ENCODE peak calls at places on chromosomes 12 and 14, in seven cellular contexts. One of them, this sample, is unnamed.
A peak's percentile ranks its signal among the peaks of the same experiment; 100 is the strongest.

GRCh38 chr12:51281202-51281924 is 11.1 kb upstream of the SMAGP start:
- DNase-seq in GM19239: no peak
- DNase-seq in NCI-H345: no peak
- DNase-seq in C1 segment of cervical spinal cord: no peak
- DNase-seq in left kidney: no peak
- DNase-seq in NCI-H1417 treated with DMSO at 0.1 percent for 48 hours: no peak
- DNase-seq in hypothalamus: no peak
- DNase-seq in this sample: no peak

GRCh38 chr14:30403791-30404190 is 155.2 kb upstream of the G2E3 start:
- DNase-seq in GM19239: no peak
- DNase-seq in NCI-H345: no peak
- DNase-seq in C1 segment of cervical spinal cord: no peak
- DNase-seq in left kidney: no peak
- DNase-seq in NCI-H1417 treated with DMSO at 0.1 percent for 48 hours: no peak
- DNase-seq in hypothalamus: no peak
- DNase-seq in this sample: no peak

GRCh38 chr14:80634106-80634758 is 307.3 kb downstream of the CEP128 start:
- DNase-seq in GM19239: no peak
- DNase-seq in NCI-H345: peak; percentile 8
- DNase-seq in C1 segment of cervical spinal cord: no peak
- DNase-seq in left kidney: peak; percentile 13
- DNase-seq in NCI-H1417 treated with DMSO at 0.1 percent for 48 hours: no peak
- DNase-seq in hypothalamus: no peak
- DNase-seq in this sample: no peak

GRCh38 chr14:91175802-91176201 is 61.9 kb downstream of the DGLUCY start:
- DNase-seq in GM19239: no peak
- DNase-seq in NCI-H345: no peak
- DNase-seq in C1 segment of cervical spinal cord: no peak
- DNase-seq in left kidney: no peak
- DNase-seq in NCI-H1417 treated with DMSO at 0.1 percent for 48 hours: no peak
- DNase-seq in hypothalamus: no peak
- DNase-seq in this sample: no peak

GRCh38 chr12:22588817-22589216 is 36.2 kb upstream of the ETNK1 start:
- DNase-seq in GM19239: no peak
- DNase-seq in NCI-H345: peak; percentile 23
- DNase-seq in C1 segment of cervical spinal cord: no peak
- DNase-seq in left kidney: no peak
- DNase-seq in NCI-H1417 treated with DMSO at 0.1 percent for 48 hours: peak; percentile 87
- DNase-seq in hypothalamus: no peak
- DNase-seq in this sample: no peak

GRCh38 chr12:128338344-128338743 is 71.4 kb downstream of the TMEM132C start:
- DNase-seq in GM19239: no peak
- DNase-seq in NCI-H345: no peak
- DNase-seq in C1 segment of cervical spinal cord: no peak
- DNase-seq in left kidney: peak; percentile 33
- DNase-seq in NCI-H1417 treated with DMSO at 0.1 percent for 48 hours: no peak
- DNase-seq in hypothalamus: no peak
- DNase-seq in this sample: no peak

GRCh38 chr12:116456307-116456641 is 102.9 kb upstream of the MAP1LC3B2 start:
- DNase-seq in GM19239: no peak
- DNase-seq in NCI-H345: no peak
- DNase-seq in C1 segment of cervical spinal cord: no peak
- DNase-seq in left kidney: no peak
- DNase-seq in NCI-H1417 treated with DMSO at 0.1 percent for 48 hours: no peak
- DNase-seq in hypothalamus: no peak
- DNase-seq in this sample: no peak

GRCh38 chr12:104549820-104550480 is 93.2 kb downstream of the CHST11 start:
- DNase-seq in GM19239: no peak
- DNase-seq in NCI-H345: no peak
- DNase-seq in C1 segment of cervical spinal cord: no peak
- DNase-seq in left kidney: no peak
- DNase-seq in NCI-H1417 treated with DMSO at 0.1 percent for 48 hours: no peak
- DNase-seq in hypothalamus: no peak
- DNase-seq in this sample: no peak

GRCh38 chr12:64181504-64182291 is 40.4 kb downstream of the KICS2 start:
- DNase-seq in GM19239: no peak
- DNase-seq in NCI-H345: peak; percentile 30
- DNase-seq in C1 segment of cervical spinal cord: peak; percentile 15
- DNase-seq in left kidney: peak; percentile 82
- DNase-seq in NCI-H1417 treated with DMSO at 0.1 percent for 48 hours: peak; percentile 22
- DNase-seq in hypothalamus: peak; percentile 19
- DNase-seq in this sample: peak; percentile 44

GRCh38 chr12:127941332-127941731 is 325.6 kb upstream of the TMEM132C start:
- DNase-seq in GM19239: no peak
- DNase-seq in NCI-H345: no peak
- DNase-seq in C1 segment of cervical spinal cord: no peak
- DNase-seq in left kidney: no peak
- DNase-seq in NCI-H1417 treated with DMSO at 0.1 percent for 48 hours: no peak
- DNase-seq in hypothalamus: no peak
- DNase-seq in this sample: no peak

GRCh38 chr14:79480212-79480611 is 731.1 kb downstream of the DIO2 start:
- DNase-seq in GM19239: no peak
- DNase-seq in NCI-H345: no peak
- DNase-seq in C1 segment of cervical spinal cord: no peak
- DNase-seq in left kidney: no peak
- DNase-seq in NCI-H1417 treated with DMSO at 0.1 percent for 48 hours: no peak
- DNase-seq in hypothalamus: no peak
- DNase-seq in this sample: no peak

GRCh38 chr14:56962431-56962830 is 152.2 kb upstream of the OTX2 start:
- DNase-seq in GM19239: no peak
- DNase-seq in NCI-H345: no peak
- DNase-seq in C1 segment of cervical spinal cord: no peak
- DNase-seq in left kidney: no peak
- DNase-seq in NCI-H1417 treated with DMSO at 0.1 percent for 48 hours: no peak
- DNase-seq in hypothalamus: no peak
- DNase-seq in this sample: no peak

GRCh38 chr12:50050410-50051280 is 6.8 kb upstream of the ASIC1 start:
- DNase-seq in GM19239: no peak
- DNase-seq in NCI-H345: no peak
- DNase-seq in C1 segment of cervical spinal cord: no peak
- DNase-seq in left kidney: peak; percentile 71
- DNase-seq in NCI-H1417 treated with DMSO at 0.1 percent for 48 hours: no peak
- DNase-seq in hypothalamus: no peak
- DNase-seq in this sample: no peak

GRCh38 chr12:122067966-122068365 is 10.6 kb upstream of the MLXIP start:
- DNase-seq in GM19239: peak; percentile 73
- DNase-seq in NCI-H345: no peak
- DNase-seq in C1 segment of cervical spinal cord: no peak
- DNase-seq in left kidney: peak; percentile 46
- DNase-seq in NCI-H1417 treated with DMSO at 0.1 percent for 48 hours: no peak
- DNase-seq in hypothalamus: no peak
- DNase-seq in this sample: no peak

GRCh38 chr12:6047249-6048227 is 76.9 kb downstream of the VWF start:
- DNase-seq in GM19239: no peak
- DNase-seq in NCI-H345: peak; percentile 17
- DNase-seq in C1 segment of cervical spinal cord: no peak
- DNase-seq in left kidney: no peak
- DNase-seq in NCI-H1417 treated with DMSO at 0.1 percent for 48 hours: no peak
- DNase-seq in hypothalamus: no peak
- DNase-seq in this sample: no peak

GRCh38 chr12:95118788-95119179 is 45.4 kb upstream of the NR2C1 start:
- DNase-seq in GM19239: no peak
- DNase-seq in NCI-H345: no peak
- DNase-seq in C1 segment of cervical spinal cord: no peak
- DNase-seq in left kidney: no peak
- DNase-seq in NCI-H1417 treated with DMSO at 0.1 percent for 48 hours: no peak
- DNase-seq in hypothalamus: no peak
- DNase-seq in this sample: no peak

GRCh38 chr14:97337670-97338069 is 540.5 kb downstream of the VRK1 start:
- DNase-seq in GM19239: no peak
- DNase-seq in NCI-H345: no peak
- DNase-seq in C1 segment of cervical spinal cord: no peak
- DNase-seq in left kidney: no peak
- DNase-seq in NCI-H1417 treated with DMSO at 0.1 percent for 48 hours: no peak
- DNase-seq in hypothalamus: no peak
- DNase-seq in this sample: no peak

GRCh38 chr14:87877877-87878276 is 115.1 kb downstream of the GALC start:
- DNase-seq in GM19239: no peak
- DNase-seq in NCI-H345: no peak
- DNase-seq in C1 segment of cervical spinal cord: no peak
- DNase-seq in left kidney: no peak
- DNase-seq in NCI-H1417 treated with DMSO at 0.1 percent for 48 hours: no peak
- DNase-seq in hypothalamus: no peak
- DNase-seq in this sample: no peak

GRCh38 chr12:69254046-69254445 is 14.7 kb downstream of the CPSF6 start:
- DNase-seq in GM19239: peak; percentile 9
- DNase-seq in NCI-H345: peak; percentile 26
- DNase-seq in C1 segment of cervical spinal cord: no peak
- DNase-seq in left kidney: peak; percentile 62
- DNase-seq in NCI-H1417 treated with DMSO at 0.1 percent for 48 hours: no peak
- DNase-seq in hypothalamus: no peak
- DNase-seq in this sample: no peak

GRCh38 chr14:60092516-60092915 is 793 bp downstream of the PCNX4 start:
- DNase-seq in GM19239: no peak
- DNase-seq in NCI-H345: peak; percentile 35
- DNase-seq in C1 segment of cervical spinal cord: peak; percentile 64
- DNase-seq in left kidney: peak; percentile 65
- DNase-seq in NCI-H1417 treated with DMSO at 0.1 percent for 48 hours: no peak
- DNase-seq in hypothalamus: no peak
- DNase-seq in this sample: no peak

GRCh38 chr12:83141460-83141994 is 454.8 kb downstream of the TMTC2 start:
- DNase-seq in GM19239: no peak
- DNase-seq in NCI-H345: no peak
- DNase-seq in C1 segment of cervical spinal cord: no peak
- DNase-seq in left kidney: no peak
- DNase-seq in NCI-H1417 treated with DMSO at 0.1 percent for 48 hours: no peak
- DNase-seq in hypothalamus: no peak
- DNase-seq in this sample: no peak

GRCh38 chr12:124681779-124682391 is 114.5 kb upstream of the NCOR2 start:
- DNase-seq in GM19239: no peak
- DNase-seq in NCI-H345: no peak
- DNase-seq in C1 segment of cervical spinal cord: no peak
- DNase-seq in left kidney: peak; percentile 55
- DNase-seq in NCI-H1417 treated with DMSO at 0.1 percent for 48 hours: no peak
- DNase-seq in hypothalamus: no peak
- DNase-seq in this sample: no peak

GRCh38 chr12:62332598-62332997 is 72.4 kb downstream of the USP15 start:
- DNase-seq in GM19239: no peak
- DNase-seq in NCI-H345: no peak
- DNase-seq in C1 segment of cervical spinal cord: no peak
- DNase-seq in left kidney: no peak
- DNase-seq in NCI-H1417 treated with DMSO at 0.1 percent for 48 hours: no peak
- DNase-seq in hypothalamus: no peak
- DNase-seq in this sample: no peak

GRCh38 chr14:68214431-68214830 is 394.9 kb downstream of the RAD51B start:
- DNase-seq in GM19239: no peak
- DNase-seq in NCI-H345: peak; percentile 87
- DNase-seq in C1 segment of cervical spinal cord: no peak
- DNase-seq in left kidney: no peak
- DNase-seq in NCI-H1417 treated with DMSO at 0.1 percent for 48 hours: no peak
- DNase-seq in hypothalamus: no peak
- DNase-seq in this sample: no peak

GRCh38 chr12:47802312-47802711 is 17.4 kb downstream of the HDAC7 start:
- DNase-seq in GM19239: no peak
- DNase-seq in NCI-H345: no peak
- DNase-seq in C1 segment of cervical spinal cord: no peak
- DNase-seq in left kidney: peak; percentile 47
- DNase-seq in NCI-H1417 treated with DMSO at 0.1 percent for 48 hours: no peak
- DNase-seq in hypothalamus: no peak
- DNase-seq in this sample: no peak

GRCh38 chr12:67275380-67275913 is 6.3 kb downstream of the CAND1 start:
- DNase-seq in GM19239: no peak
- DNase-seq in NCI-H345: no peak
- DNase-seq in C1 segment of cervical spinal cord: no peak
- DNase-seq in left kidney: no peak
- DNase-seq in NCI-H1417 treated with DMSO at 0.1 percent for 48 hours: no peak
- DNase-seq in hypothalamus: no peak
- DNase-seq in this sample: no peak

GRCh38 chr14:102941419-102942011 is 19.1 kb downstream of the AMN start:
- DNase-seq in GM19239: no peak
- DNase-seq in NCI-H345: no peak
- DNase-seq in C1 segment of cervical spinal cord: no peak
- DNase-seq in left kidney: no peak
- DNase-seq in NCI-H1417 treated with DMSO at 0.1 percent for 48 hours: no peak
- DNase-seq in hypothalamus: no peak
- DNase-seq in this sample: no peak

GRCh38 chr12:125025836-125026235 is 32.4 kb downstream of the BRI3BP start:
- DNase-seq in GM19239: no peak
- DNase-seq in NCI-H345: no peak
- DNase-seq in C1 segment of cervical spinal cord: no peak
- DNase-seq in left kidney: no peak
- DNase-seq in NCI-H1417 treated with DMSO at 0.1 percent for 48 hours: no peak
- DNase-seq in hypothalamus: no peak
- DNase-seq in this sample: no peak

GRCh38 chr12:90575995-90576394 is 379.0 kb downstream of the CCER1 start:
- DNase-seq in GM19239: no peak
- DNase-seq in NCI-H345: peak; percentile 6
- DNase-seq in C1 segment of cervical spinal cord: no peak
- DNase-seq in left kidney: no peak
- DNase-seq in NCI-H1417 treated with DMSO at 0.1 percent for 48 hours: no peak
- DNase-seq in hypothalamus: no peak
- DNase-seq in this sample: no peak

GRCh38 chr12:1003600-1004271 is 12.7 kb downstream of the ERC1 start:
- DNase-seq in GM19239: no peak
- DNase-seq in NCI-H345: no peak
- DNase-seq in C1 segment of cervical spinal cord: no peak
- DNase-seq in left kidney: no peak
- DNase-seq in NCI-H1417 treated with DMSO at 0.1 percent for 48 hours: no peak
- DNase-seq in hypothalamus: no peak
- DNase-seq in this sample: no peak

GRCh38 chr12:123269980-123270379 is 1.7 kb downstream of the CDK2AP1 start:
- DNase-seq in GM19239: peak; percentile 47
- DNase-seq in NCI-H345: no peak
- DNase-seq in C1 segment of cervical spinal cord: peak; percentile 35
- DNase-seq in left kidney: no peak
- DNase-seq in NCI-H1417 treated with DMSO at 0.1 percent for 48 hours: no peak
- DNase-seq in hypothalamus: no peak
- DNase-seq in this sample: no peak

GRCh38 chr12:53657041-53657440 is 18.8 kb downstream of the ATP5MC2 start:
- DNase-seq in GM19239: no peak
- DNase-seq in NCI-H345: no peak
- DNase-seq in C1 segment of cervical spinal cord: no peak
- DNase-seq in left kidney: no peak
- DNase-seq in NCI-H1417 treated with DMSO at 0.1 percent for 48 hours: no peak
- DNase-seq in hypothalamus: no peak
- DNase-seq in this sample: no peak

GRCh38 chr14:60862283-60862682 is 118.6 kb downstream of the TRMT5 start:
- DNase-seq in GM19239: no peak
- DNase-seq in NCI-H345: peak; percentile 68
- DNase-seq in C1 segment of cervical spinal cord: no peak
- DNase-seq in left kidney: peak; percentile 66
- DNase-seq in NCI-H1417 treated with DMSO at 0.1 percent for 48 hours: peak; percentile 31
- DNase-seq in hypothalamus: no peak
- DNase-seq in this sample: peak; percentile 60

GRCh38 chr12:45464699-45465098 is 248.8 kb downstream of the ANO6 start:
- DNase-seq in GM19239: no peak
- DNase-seq in NCI-H345: no peak
- DNase-seq in C1 segment of cervical spinal cord: no peak
- DNase-seq in left kidney: peak; percentile 30
- DNase-seq in NCI-H1417 treated with DMSO at 0.1 percent for 48 hours: no peak
- DNase-seq in hypothalamus: no peak
- DNase-seq in this sample: no peak

GRCh38 chr12:98149270-98149669 is 366.1 kb upstream of the TMPO start:
- DNase-seq in GM19239: no peak
- DNase-seq in NCI-H345: no peak
- DNase-seq in C1 segment of cervical spinal cord: no peak
- DNase-seq in left kidney: no peak
- DNase-seq in NCI-H1417 treated with DMSO at 0.1 percent for 48 hours: no peak
- DNase-seq in hypothalamus: no peak
- DNase-seq in this sample: no peak

GRCh38 chr12:62278022-62278421 is 17.8 kb downstream of the USP15 start:
- DNase-seq in GM19239: no peak
- DNase-seq in NCI-H345: no peak
- DNase-seq in C1 segment of cervical spinal cord: no peak
- DNase-seq in left kidney: no peak
- DNase-seq in NCI-H1417 treated with DMSO at 0.1 percent for 48 hours: no peak
- DNase-seq in hypothalamus: no peak
- DNase-seq in this sample: no peak

GRCh38 chr12:56941299-56942017 is 7.2 kb upstream of the SDR9C7 start:
- DNase-seq in GM19239: no peak
- DNase-seq in NCI-H345: no peak
- DNase-seq in C1 segment of cervical spinal cord: peak; percentile 35
- DNase-seq in left kidney: no peak
- DNase-seq in NCI-H1417 treated with DMSO at 0.1 percent for 48 hours: no peak
- DNase-seq in hypothalamus: no peak
- DNase-seq in this sample: peak; percentile 45

This sample was measured in breast epithelium.